ENCODE peak calls at places on chromosomes 2 and 18, in four cellular contexts. C is HFFc6; I is GM06990; O is activated CD4-positive, alpha-beta T cell treated with anti-CD3 and anti-CD28 coated beads, Interleukin-2, amount 50 U/mL, for 1 hour. X is an unnamed sample.

GRCh38 chr2:52703004-52703403 is 1064.6 kb upstream of the CHAC2 start:
- DNase-seq in I (no peak), O (no peak), C (no peak), X (no peak)

GRCh38 chr18:26405190-26405781 is 143.1 kb downstream of the KCTD1 start:
- DNase-seq in C (peak; percentile 26), I (no peak), O (no peak), X (peak; percentile 70)

GRCh38 chr2:170375192-170375591 is 197.2 kb downstream of the MYO3B start:
- DNase-seq in I (no peak), C (no peak), O (no peak), X (no peak)

GRCh38 chr18:35074581-35074980 is 33.4 kb downstream of the MAPRE2 start:
- DNase-seq in O (no peak), I (no peak), C (no peak), X (no peak)

GRCh38 chr2:228242591-228242990 is 61.1 kb upstream of the SPHKAP start:
- DNase-seq in C (no peak), O (no peak), I (no peak), X (no peak)

GRCh38 chr2:216404010-216404618 is 8.2 kb upstream of the SMARCAL1 start:
- DNase-seq in O (peak; percentile 36), C (peak; percentile 17), I (no peak), X (peak; percentile 34)

GRCh38 chr2:101188683-101189405 is 37.7 kb upstream of the TBC1D8 start:
- DNase-seq in I (no peak), O (no peak), C (peak; percentile 37), X (no peak)

GRCh38 chr2:120489023-120489422 is 143.1 kb downstream of the INHBB start:
- DNase-seq in I (no peak), C (no peak), O (no peak), X (no peak)

GRCh38 chr2:219533930-219534661 is 9.5 kb downstream of the CHPF start:
- DNase-seq in I (no peak), C (no peak), O (no peak), X (no peak)

GRCh38 chr2:32976409-32977063 is 29.8 kb downstream of the LTBP1 start:
- DNase-seq in O (no peak), I (no peak), C (no peak), X (no peak)

GRCh38 chr2:190748966-190749365 is 100.1 kb downstream of the NAB1 start:
- DNase-seq in O (no peak), I (no peak), C (no peak), X (no peak)

GRCh38 chr2:135997380-135997779 is 12.0 kb upstream of the DARS1 start:
- DNase-seq in C (no peak), O (no peak), I (no peak), X (no peak)

GRCh38 chr2:163610817-163611556 is 124.8 kb downstream of the FIGN start:
- DNase-seq in I (no peak), O (no peak), C (no peak), X (no peak)

GRCh38 chr2:43081131-43081745 is 145.2 kb downstream of the ZFP36L2 start:
- DNase-seq in C (no peak), I (no peak), O (no peak), X (no peak)

GRCh38 chr2:43391877-43392214 is 165.4 kb upstream of the ZFP36L2 start:
- DNase-seq in I (peak; percentile 69), O (no peak), C (peak; percentile 7), X (no peak)

GRCh38 chr2:148900350-148900749 is 25.3 kb downstream of the KIF5C start:
- DNase-seq in I (no peak), C (no peak), O (no peak), X (no peak)

GRCh38 chr18:26642461-26643348 is 94.4 kb upstream of the KCTD1 start:
- DNase-seq in C (no peak), I (no peak), O (no peak), X (no peak)

GRCh38 chr18:36638224-36638623 is 190.6 kb downstream of the TPGS2 start:
- DNase-seq in O (no peak), I (peak; percentile 68), C (no peak), X (peak; percentile 67)

GRCh38 chr18:64082054-64082453 is 66.8 kb downstream of the LINC00305 start:
- DNase-seq in I (no peak), C (no peak), O (no peak), X (no peak)

GRCh38 chr18:5066380-5066977 is 130.6 kb downstream of the AKAIN1 start:
- DNase-seq in I (no peak), C (no peak), O (no peak), X (no peak)

GRCh38 chr18:48396561-48396960 is 12.6 kb downstream of the ZBTB7C start:
- DNase-seq in O (no peak), C (no peak), I (no peak), X (no peak)

GRCh38 chr18:26655010-26655613 is 106.8 kb upstream of the KCTD1 start:
- DNase-seq in C (no peak), O (no peak), I (no peak), X (no peak)

GRCh38 chr2:218368621-218369153 is 12.0 kb downstream of the CATIP start:
- DNase-seq in I (no peak), O (no peak), C (peak; percentile 12), X (no peak)

GRCh38 chr2:189143930-189144329 is 35.6 kb downstream of the COL5A2 start:
- DNase-seq in O (no peak), C (peak; percentile 66), I (no peak), X (no peak)

GRCh38 chr2:100739735-100740432 is 80.1 kb upstream of the NPAS2 start:
- DNase-seq in O (no peak), C (no peak), I (no peak), X (no peak)

GRCh38 chr2:170258382-170258781 is 80.4 kb downstream of the MYO3B start:
- DNase-seq in O (no peak), C (no peak), I (no peak), X (no peak)

GRCh38 chr2:186422226-186422625 is 63.8 kb upstream of the ZC3H15 start:
- DNase-seq in I (no peak), O (no peak), C (peak; percentile 38), X (no peak)

GRCh38 chr2:21970971-21971370 is 847.2 kb downstream of the TDRD15 start:
- DNase-seq in I (no peak), O (no peak), C (no peak), X (no peak)

GRCh38 chr2:39247512-39247911 is 3.7 kb upstream of the CDKL4 start:
- DNase-seq in O (no peak), C (no peak), I (no peak), X (no peak)

GRCh38 chr2:193776988-193777387 is 1582.3 kb upstream of the TMEFF2 start:
- DNase-seq in C (no peak), I (no peak), O (no peak), X (no peak)

GRCh38 chr2:67234443-67234842 is 162.7 kb upstream of the ETAA1 start:
- DNase-seq in I (no peak), C (peak; percentile 70), O (no peak), X (no peak)

GRCh38 chr2:181036848-181037603 is 56.6 kb downstream of the UBE2E3 start:
- DNase-seq in C (peak; percentile 86), I (no peak), O (no peak), X (no peak)

GRCh38 chr2:63101954-63102353 is 51.3 kb downstream of the OTX1 start:
- DNase-seq in I (no peak), O (no peak), C (no peak), X (no peak)

GRCh38 chr2:200411831-200412230 is 98.0 kb downstream of the KCTD18 start:
- DNase-seq in O (no peak), I (no peak), C (no peak), X (no peak)

GRCh38 chr2:173881466-173881865 is 83.7 kb downstream of the SP3 start:
- DNase-seq in O (no peak), C (no peak), I (no peak), X (no peak)

GRCh38 chr18:3863593-3863992 is 413.6 kb downstream of the TGIF1 start:
- DNase-seq in I (no peak), C (no peak), O (no peak), X (no peak)

GRCh38 chr2:181457121-181457740 is at the start of gene ITGA4:
- DNase-seq in O (peak; percentile 84), C (peak; percentile 63), I (peak; percentile 93), X (peak; percentile 82)

GRCh38 chr2:231693956-231694355 is 14.4 kb upstream of the PTMA start:
- DNase-seq in I (no peak), O (no peak), C (no peak), X (no peak)

GRCh38 chr18:8937112-8937641 is 165.3 kb upstream of the NDUFV2 start:
- DNase-seq in I (no peak), C (no peak), O (no peak), X (no peak)